ENCODE peak calls at places on chromosomes 4 and X, in six cellular contexts. One of them, this sample, is unnamed.
A peak's percentile ranks its signal among the peaks of the same experiment; 100 is the strongest.

GRCh38 chrX:10988653-10989052 is 122.5 kb upstream of the HCCS start:
- DNase-seq in PC-9: no peak
- DNase-seq in GM23248: no peak
- DNase-seq in GM23338: no peak
- DNase-seq in SK-N-SH: no peak
- DNase-seq in MM.1S: no peak
- DNase-seq in this sample: no peak

GRCh38 chrX:132638313-132638712 is 149.5 kb upstream of the MBNL3 start:
- DNase-seq in PC-9: no peak
- DNase-seq in GM23248: no peak
- DNase-seq in GM23338: no peak
- DNase-seq in SK-N-SH: no peak
- DNase-seq in MM.1S: no peak
- DNase-seq in this sample: no peak

GRCh38 chr4:1154523-1155182 is 17.7 kb downstream of the SPON2 start:
- DNase-seq in PC-9: no peak
- DNase-seq in GM23248: peak; percentile 89
- DNase-seq in GM23338: no peak
- DNase-seq in SK-N-SH: no peak
- DNase-seq in MM.1S: no peak
- DNase-seq in this sample: no peak

GRCh38 chr4:152090543-152090942 is 329.7 kb upstream of the GATB start:
- DNase-seq in PC-9: no peak
- DNase-seq in GM23248: no peak
- DNase-seq in GM23338: no peak
- DNase-seq in SK-N-SH: peak; percentile 22
- DNase-seq in MM.1S: no peak
- DNase-seq in this sample: no peak

GRCh38 chr4:40264497-40264896 is 67.7 kb downstream of the RHOH start:
- DNase-seq in PC-9: no peak
- DNase-seq in GM23248: peak; percentile 73
- DNase-seq in GM23338: no peak
- DNase-seq in SK-N-SH: no peak
- DNase-seq in MM.1S: no peak
- DNase-seq in this sample: no peak

GRCh38 chr4:174907508-174907907 is 10.7 kb upstream of the ADAM29 start:
- DNase-seq in PC-9: no peak
- DNase-seq in GM23248: no peak
- DNase-seq in GM23338: no peak
- DNase-seq in SK-N-SH: no peak
- DNase-seq in MM.1S: no peak
- DNase-seq in this sample: no peak

GRCh38 chrX:16807976-16808542 is 21.8 kb downstream of the TXLNG start:
- DNase-seq in PC-9: peak; percentile 6
- DNase-seq in GM23248: peak; percentile 72
- DNase-seq in GM23338: no peak
- DNase-seq in SK-N-SH: no peak
- DNase-seq in MM.1S: no peak
- DNase-seq in this sample: peak; percentile 54

GRCh38 chrX:39855748-39856129 is 242.0 kb downstream of the BCOR start:
- DNase-seq in PC-9: no peak
- DNase-seq in GM23248: peak; percentile 62
- DNase-seq in GM23338: peak; percentile 65
- DNase-seq in SK-N-SH: no peak
- DNase-seq in MM.1S: peak; percentile 94
- DNase-seq in this sample: peak; percentile 77

GRCh38 chr4:38306482-38307071 is 346.4 kb downstream of the PTTG2 start:
- DNase-seq in PC-9: no peak
- DNase-seq in GM23248: no peak
- DNase-seq in GM23338: no peak
- DNase-seq in SK-N-SH: no peak
- DNase-seq in MM.1S: peak; percentile 95
- DNase-seq in this sample: no peak

GRCh38 chr4:23324291-23324690 is 565.6 kb downstream of the PPARGC1A start:
- DNase-seq in PC-9: peak; percentile 32
- DNase-seq in GM23248: no peak
- DNase-seq in GM23338: no peak
- DNase-seq in SK-N-SH: no peak
- DNase-seq in MM.1S: no peak
- DNase-seq in this sample: peak; percentile 74

GRCh38 chrX:25648790-25649189 is 489.4 kb upstream of the MAGEB18 start:
- DNase-seq in PC-9: no peak
- DNase-seq in GM23248: no peak
- DNase-seq in GM23338: no peak
- DNase-seq in SK-N-SH: no peak
- DNase-seq in MM.1S: no peak
- DNase-seq in this sample: no peak

GRCh38 chrX:45715787-45716186 is 515.1 kb upstream of the DIPK2B start:
- DNase-seq in PC-9: no peak
- DNase-seq in GM23248: peak; percentile 51
- DNase-seq in GM23338: no peak
- DNase-seq in SK-N-SH: no peak
- DNase-seq in MM.1S: no peak
- DNase-seq in this sample: peak; percentile 72

GRCh38 chr4:89657931-89658700 is 178.8 kb downstream of the SNCA start:
- DNase-seq in PC-9: no peak
- DNase-seq in GM23248: peak; percentile 57
- DNase-seq in GM23338: peak; percentile 61
- DNase-seq in SK-N-SH: peak; percentile 10
- DNase-seq in MM.1S: peak; percentile 73
- DNase-seq in this sample: peak; percentile 29

GRCh38 chr4:150354214-150354796 is 227.6 kb upstream of the MAB21L2 start:
- DNase-seq in PC-9: no peak
- DNase-seq in GM23248: no peak
- DNase-seq in GM23338: peak; percentile 12
- DNase-seq in SK-N-SH: no peak
- DNase-seq in MM.1S: no peak
- DNase-seq in this sample: no peak

GRCh38 chr4:13627185-13627605 is 330 bp downstream of the BOD1L1 start:
- DNase-seq in PC-9: no peak
- DNase-seq in GM23248: no peak
- DNase-seq in GM23338: peak; percentile 42
- DNase-seq in SK-N-SH: no peak
- DNase-seq in MM.1S: no peak
- DNase-seq in this sample: no peak

GRCh38 chr4:762211-763190 is 56.9 kb downstream of the PCGF3 start:
- DNase-seq in PC-9: no peak
- DNase-seq in GM23248: peak; percentile 37
- DNase-seq in GM23338: no peak
- DNase-seq in SK-N-SH: peak; percentile 62
- DNase-seq in MM.1S: no peak
- DNase-seq in this sample: peak; percentile 23

GRCh38 chrX:20372533-20372932 is 105.8 kb upstream of the RPS6KA3 start:
- DNase-seq in PC-9: no peak
- DNase-seq in GM23248: peak; percentile 63
- DNase-seq in GM23338: no peak
- DNase-seq in SK-N-SH: no peak
- DNase-seq in MM.1S: no peak
- DNase-seq in this sample: peak; percentile 79

GRCh38 chrX:11298600-11298999 is 5.4 kb downstream of the AMELX start:
- DNase-seq in PC-9: no peak
- DNase-seq in GM23248: no peak
- DNase-seq in GM23338: no peak
- DNase-seq in SK-N-SH: no peak
- DNase-seq in MM.1S: no peak
- DNase-seq in this sample: no peak

GRCh38 chrX:25005382-25006185 is 10.2 kb downstream of the ARX start:
- DNase-seq in PC-9: no peak
- DNase-seq in GM23248: peak; percentile 26
- DNase-seq in GM23338: no peak
- DNase-seq in SK-N-SH: no peak
- DNase-seq in MM.1S: no peak
- DNase-seq in this sample: no peak

GRCh38 chrX:8424941-8425340 is 39.7 kb upstream of the VCX3B start:
- DNase-seq in PC-9: no peak
- DNase-seq in GM23248: no peak
- DNase-seq in GM23338: no peak
- DNase-seq in SK-N-SH: no peak
- DNase-seq in MM.1S: no peak
- DNase-seq in this sample: no peak

GRCh38 chr4:17817027-17817426 is 6.2 kb downstream of the NCAPG start:
- DNase-seq in PC-9: no peak
- DNase-seq in GM23248: peak; percentile 84
- DNase-seq in GM23338: peak; percentile 70
- DNase-seq in SK-N-SH: peak; percentile 24
- DNase-seq in MM.1S: peak; percentile 65
- DNase-seq in this sample: peak; percentile 48

GRCh38 chr4:25161599-25161960 is 1.3 kb upstream of the SEPSECS start:
- DNase-seq in PC-9: peak; percentile 1
- DNase-seq in GM23248: peak; percentile 50
- DNase-seq in GM23338: no peak
- DNase-seq in SK-N-SH: no peak
- DNase-seq in MM.1S: peak; percentile 15
- DNase-seq in this sample: peak; percentile 42

GRCh38 chr4:182137343-182137742 is 105.9 kb upstream of the TENM3 start:
- DNase-seq in PC-9: no peak
- DNase-seq in GM23248: no peak
- DNase-seq in GM23338: no peak
- DNase-seq in SK-N-SH: no peak
- DNase-seq in MM.1S: no peak
- DNase-seq in this sample: no peak

GRCh38 chr4:183686461-183686860 is 27.4 kb downstream of the TRAPPC11 start:
- DNase-seq in PC-9: no peak
- DNase-seq in GM23248: no peak
- DNase-seq in GM23338: no peak
- DNase-seq in SK-N-SH: no peak
- DNase-seq in MM.1S: no peak
- DNase-seq in this sample: no peak

GRCh38 chr4:2288051-2288541 is 26.2 kb upstream of the MXD4 start:
- DNase-seq in PC-9: no peak
- DNase-seq in GM23248: no peak
- DNase-seq in GM23338: no peak
- DNase-seq in SK-N-SH: no peak
- DNase-seq in MM.1S: no peak
- DNase-seq in this sample: no peak

GRCh38 chr4:122005064-122005755 is 53.4 kb upstream of the TRPC3 start:
- DNase-seq in PC-9: no peak
- DNase-seq in GM23248: peak; percentile 45
- DNase-seq in GM23338: no peak
- DNase-seq in SK-N-SH: no peak
- DNase-seq in MM.1S: no peak
- DNase-seq in this sample: no peak

GRCh38 chr4:102525099-102525498 is 23.9 kb downstream of the NFKB1 start:
- DNase-seq in PC-9: no peak
- DNase-seq in GM23248: peak; percentile 24
- DNase-seq in GM23338: no peak
- DNase-seq in SK-N-SH: no peak
- DNase-seq in MM.1S: no peak
- DNase-seq in this sample: no peak

GRCh38 chr4:13903851-13904340 is 276.4 kb upstream of the BOD1L1 start:
- DNase-seq in PC-9: no peak
- DNase-seq in GM23248: no peak
- DNase-seq in GM23338: no peak
- DNase-seq in SK-N-SH: no peak
- DNase-seq in MM.1S: no peak
- DNase-seq in this sample: no peak

GRCh38 chr4:90234916-90235547 is 107.8 kb downstream of the CCSER1 start:
- DNase-seq in PC-9: no peak
- DNase-seq in GM23248: no peak
- DNase-seq in GM23338: no peak
- DNase-seq in SK-N-SH: peak; percentile 69
- DNase-seq in MM.1S: no peak
- DNase-seq in this sample: no peak

GRCh38 chrX:20091499-20091898 is 25.2 kb downstream of the MAP7D2 start:
- DNase-seq in PC-9: no peak
- DNase-seq in GM23248: no peak
- DNase-seq in GM23338: no peak
- DNase-seq in SK-N-SH: no peak
- DNase-seq in MM.1S: no peak
- DNase-seq in this sample: no peak

GRCh38 chr4:36208884-36209473 is 35.3 kb downstream of the ARAP2 start:
- DNase-seq in PC-9: no peak
- DNase-seq in GM23248: no peak
- DNase-seq in GM23338: no peak
- DNase-seq in SK-N-SH: no peak
- DNase-seq in MM.1S: peak; percentile 80
- DNase-seq in this sample: no peak
- H3K9me2 ChIP-seq in PC-9: no peaks in the 10 kb centered on the region
- H3K9me2 ChIP-seq in GM23248: no peaks in the 10 kb centered on the region
- H3K9me2 ChIP-seq in GM23338: no peaks in the 10 kb centered on the region
- H3K9me2 ChIP-seq in SK-N-SH: no peaks in the 10 kb centered on the region
- H3K9me2 ChIP-seq in MM.1S: no peaks in the 10 kb centered on the region
- H3K9me2 ChIP-seq in this sample: no peaks in the 10 kb centered on the region

DNA sequence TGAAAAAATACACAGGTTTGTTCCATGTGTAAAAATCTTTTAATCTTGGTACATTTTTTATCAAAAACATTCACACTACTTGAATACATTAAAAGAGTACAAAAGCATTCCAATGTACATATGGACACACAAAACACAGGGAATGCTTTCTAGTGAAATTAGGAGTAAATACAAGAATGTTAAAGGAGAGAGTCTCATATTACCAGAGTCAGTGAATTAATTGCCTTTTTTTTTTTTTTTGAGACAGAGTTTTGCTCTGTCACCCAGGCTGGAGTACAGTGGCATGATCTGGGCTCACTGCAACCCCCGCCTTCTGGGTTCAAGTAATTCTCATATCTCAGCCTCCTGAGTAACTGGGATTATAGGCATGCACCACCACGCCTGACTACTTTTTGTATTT is 17.0 kb downstream of the XIAP start:
- DNase-seq in PC-9: no peak
- DNase-seq in GM23248: no peak
- DNase-seq in GM23338: no peak
- DNase-seq in SK-N-SH: no peak
- DNase-seq in MM.1S: no peak
- DNase-seq in this sample: no peak
- H3F3A ChIP-seq in PC-9: peaks cover 50% of the 10 kb centered on the region
- H3F3A ChIP-seq in GM23248: peaks cover 11% of the 10 kb centered on the region
- H3F3A ChIP-seq in GM23338: no peaks in the 10 kb centered on the region
- H3F3A ChIP-seq in SK-N-SH: no peaks in the 10 kb centered on the region
- H3F3A ChIP-seq in MM.1S: peaks cover 13% of the 10 kb centered on the region
- H3F3A ChIP-seq in this sample: no peaks in the 10 kb centered on the region

GRCh38 chrX:2395261-2395850 is 105.4 kb downstream of the DHRSX start:
- DNase-seq in PC-9: no peak
- DNase-seq in GM23248: no peak
- DNase-seq in GM23338: no peak
- DNase-seq in SK-N-SH: no peak
- DNase-seq in MM.1S: no peak
- DNase-seq in this sample: no peak
- H3K9me2 ChIP-seq in PC-9: no peaks in the 10 kb centered on the region
- H3K9me2 ChIP-seq in GM23248: no peaks in the 10 kb centered on the region
- H3K9me2 ChIP-seq in GM23338: no peaks in the 10 kb centered on the region
- H3K9me2 ChIP-seq in SK-N-SH: no peaks in the 10 kb centered on the region
- H3K9me2 ChIP-seq in MM.1S: no peaks in the 10 kb centered on the region
- H3K9me2 ChIP-seq in this sample: no peaks in the 10 kb centered on the region

GRCh38 chr4:52718123-52718522 is 33.1 kb downstream of the ERVMER34-1 start:
- DNase-seq in PC-9: no peak
- DNase-seq in GM23248: peak; percentile 13
- DNase-seq in GM23338: no peak
- DNase-seq in SK-N-SH: no peak
- DNase-seq in MM.1S: no peak
- DNase-seq in this sample: peak; percentile 50

GRCh38 chr4:52726821-52727580 is 24.2 kb downstream of the ERVMER34-1 start:
- DNase-seq in PC-9: no peak
- DNase-seq in GM23248: peak; percentile 20
- DNase-seq in GM23338: no peak
- DNase-seq in SK-N-SH: no peak
- DNase-seq in MM.1S: no peak
- DNase-seq in this sample: no peak

GRCh38 chr4:52716364-52717151 is 34.7 kb downstream of the ERVMER34-1 start:
- DNase-seq in PC-9: no peak
- DNase-seq in GM23248: no peak
- DNase-seq in GM23338: no peak
- DNase-seq in SK-N-SH: no peak
- DNase-seq in MM.1S: no peak
- DNase-seq in this sample: no peak

GRCh38 chr4:52721968-52722814 is 29.0 kb downstream of the ERVMER34-1 start:
- DNase-seq in PC-9: peak; percentile 88
- DNase-seq in GM23248: peak; percentile 98
- DNase-seq in GM23338: peak; percentile 99
- DNase-seq in SK-N-SH: peak; percentile 95
- DNase-seq in MM.1S: peak; percentile 95
- DNase-seq in this sample: peak; percentile 98
- H3F3A ChIP-seq in PC-9: peaks cover 41% of the 10 kb centered on the region
- H3F3A ChIP-seq in GM23248: peaks cover 19% of the 10 kb centered on the region
- H3F3A ChIP-seq in GM23338: peaks cover 27% of the 10 kb centered on the region
- H3F3A ChIP-seq in SK-N-SH: peaks cover 21% of the 10 kb centered on the region
- H3F3A ChIP-seq in MM.1S: peaks cover 11% of the 10 kb centered on the region
- H3F3A ChIP-seq in this sample: peaks cover 13% of the 10 kb centered on the region

This sample was measured in PC-3.